ENCODE peak calls at places on chromosomes 12 and 14, in eight cellular contexts. V is non-pigmented ciliary epithelial cell; N is T follicular helper cell; H is HEK293T; M is type B pancreatic cell; J is stimulated activated CD4-positive, alpha-beta T cell treated with anti-CD3 and anti-CD28 coated beads, Interleukin-1b, Interleukin-23, amount 100 ng/mL, for 24 hours; E is effector memory CD4-positive, alpha-beta T cell; T is SW 1271. S is an unnamed sample.

GRCh38 chr12:12018454-12018853 is 52.3 kb upstream of the BCL2L14 start:
- DNase-seq in M (peak; percentile 24), J (no peak), T (no peak), E (no peak), H (no peak), N (no peak), V (no peak), S (peak; percentile 60)

GRCh38 chr12:72467985-72468384 is 195.8 kb downstream of the TRHDE start:
- DNase-seq in M (no peak), H (no peak), E (no peak), V (no peak), N (no peak), J (no peak), T (no peak), S (no peak)

GRCh38 chr12:117518594-117519270 is 157.3 kb upstream of the NOS1 start:
- DNase-seq in T (no peak), E (no peak), J (no peak), H (no peak), V (no peak), M (no peak), N (no peak), S (no peak)

GRCh38 chr12:32140867-32141266 is 34.2 kb downstream of the BICD1 start:
- DNase-seq in J (no peak), V (no peak), H (no peak), N (no peak), M (no peak), E (no peak), T (no peak), S (no peak)

GRCh38 chr12:106981781-106982180 is 5.2 kb downstream of the MTERF2 start:
- DNase-seq in N (no peak), T (no peak), V (no peak), J (no peak), M (no peak), H (no peak), E (no peak), S (no peak)

GRCh38 chr12:68113644-68114043 is 45.9 kb downstream of the IFNG start:
- DNase-seq in E (peak; percentile 11), N (peak; percentile 25), T (no peak), M (no peak), H (peak; percentile 36), J (no peak), V (no peak), S (no peak)

GRCh38 chr14:95710106-95710505 is 3.8 kb downstream of the TCL1A start:
- DNase-seq in T (no peak), M (no peak), N (no peak), J (no peak), E (no peak), V (no peak), H (no peak), S (no peak)

GRCh38 chr12:6735448-6736191 is 11.8 kb downstream of the COPS7A start:
- DNase-seq in E (no peak), M (no peak), J (no peak), T (peak; percentile 57), V (no peak), N (peak; percentile 9), H (peak; percentile 63), S (no peak)

GRCh38 chr14:88597601-88598000 is 34.8 kb downstream of the ZC3H14 start:
- DNase-seq in J (no peak), M (no peak), E (no peak), N (no peak), T (no peak), H (no peak), V (no peak), S (no peak)

GRCh38 chr14:50001999-50002925 is 109.4 kb downstream of the ARF6 start:
- DNase-seq in N (peak; percentile 33), E (peak; percentile 62), V (no peak), M (no peak), J (no peak), H (no peak), T (no peak), S (no peak)

GRCh38 chr12:3293446-3294161 is 197.4 kb upstream of the PRMT8 start:
- DNase-seq in E (no peak), J (no peak), M (no peak), V (no peak), T (no peak), H (no peak), N (no peak), S (no peak)

GRCh38 chr12:111298583-111299436 is 70.1 kb downstream of the PHETA1 start:
- DNase-seq in E (no peak), V (no peak), M (peak; percentile 81), J (peak; percentile 9), H (peak; percentile 79), N (peak; percentile 28), T (peak; percentile 57), S (no peak)

GRCh38 chr12:105922670-105923102 is 216.1 kb downstream of the NUAK1 start:
- DNase-seq in M (no peak), N (no peak), J (no peak), T (no peak), H (no peak), E (no peak), V (peak; percentile 62), S (no peak)

GRCh38 chr14:36658091-36659009 is 3.3 kb upstream of the PAX9 start:
- DNase-seq in T (no peak), M (no peak), V (no peak), E (no peak), J (no peak), H (no peak), N (no peak), S (no peak)

GRCh38 chr12:117774986-117775775 is 193.6 kb downstream of the KSR2 start:
- DNase-seq in N (no peak), M (no peak), H (no peak), T (no peak), V (no peak), E (no peak), J (no peak), S (no peak)

GRCh38 chr12:56995930-56996496 is 10.3 kb downstream of the ZBTB39 start:
- DNase-seq in E (no peak), V (no peak), M (peak; percentile 55), T (no peak), N (no peak), H (no peak), J (no peak), S (peak; percentile 70)

GRCh38 chr12:57224973-57225679 is 4.4 kb upstream of the SHMT2 start:
- DNase-seq in V (no peak), M (no peak), N (peak; percentile 73), J (no peak), E (peak; percentile 27), T (no peak), H (no peak), S (no peak)

GRCh38 chr12:129819391-129819790 is 84.4 kb downstream of the TMEM132D start:
- DNase-seq in J (no peak), E (no peak), V (no peak), T (no peak), M (no peak), H (no peak), N (no peak), S (no peak)

GRCh38 chr12:82687020-82687951 is 580 bp downstream of the TMTC2 start:
- DNase-seq in J (peak; percentile 24), H (peak; percentile 31), E (peak; percentile 42), V (no peak), N (peak; percentile 47), M (peak; percentile 80), T (peak; percentile 46), S (no peak)

GRCh38 chr12:31868980-31869379 is 90.2 kb upstream of the RESF1 start:
- DNase-seq in J (no peak), H (no peak), E (no peak), N (no peak), T (no peak), V (no peak), M (no peak), S (peak; percentile 17)

GRCh38 chr14:48726080-48726642 is 860.0 kb downstream of the RPS29 start:
- DNase-seq in E (no peak), V (no peak), M (no peak), N (no peak), H (no peak), T (no peak), J (no peak), S (no peak)

GRCh38 chr14:60249321-60250251 is 565 bp downstream of the PPM1A start:
- DNase-seq in T (peak; percentile 51), N (peak; percentile 47), M (peak; percentile 82), J (peak; percentile 28), E (peak; percentile 50), H (peak; percentile 75), V (no peak), S (peak; percentile 88)